ENCODE peak calls at places on chromosomes 16 and 17, in five cellular contexts. P, G, N, K and M are unnamed samples.

GRCh38 chr17:59618894-59619312 is 792 bp upstream of the CLTC start:
- DNase-seq in P (no peak), G (no peak), N (no peak), K (no peak), M (no peak)

GRCh38 chr17:42670199-42670924 is 6.4 kb downstream of the PLEKHH3 start:
- DNase-seq in P (no peak), G (peak; percentile 59), N (peak; percentile 94), K (no peak), M (peak; percentile 88)

GRCh38 chr17:81665205-81666091 is 957 bp downstream of the OXLD1 start:
- DNase-seq in P (peak; percentile 63), G (peak; percentile 80), N (peak; percentile 69), K (no peak), M (no peak)

GRCh38 chr16:29849505-29849904 is 13.5 kb downstream of the CDIPT start:
- DNase-seq in P (no peak), G (no peak), N (peak; percentile 69), K (no peak), M (peak; percentile 88)

GRCh38 chr17:7922499-7923289 is 6.6 kb upstream of the RNF227 start:
- DNase-seq in P (peak; percentile 86), G (peak; percentile 88), N (peak; percentile 93), K (no peak), M (peak; percentile 91)

GRCh38 chr17:3961564-3962047 is 2.6 kb downstream of the ATP2A3 start:
- DNase-seq in P (no peak), G (peak; percentile 18), N (no peak), K (no peak), M (no peak)

GRCh38 chr17:36936455-36936934 is 780 bp upstream of the LHX1 start:
- DNase-seq in P (no peak), G (no peak), N (peak; percentile 96), K (peak; percentile 71), M (peak; percentile 87)

GRCh38 chr16:2926660-2927646 is 15.2 kb downstream of the FLYWCH1 start:
- DNase-seq in P (peak; percentile 94), G (peak; percentile 92), N (peak; percentile 84), K (peak; percentile 86), M (peak; percentile 89)

GRCh38 chr16:20844588-20844987 is 38.3 kb downstream of the REXO5 start:
- DNase-seq in P (no peak), G (peak; percentile 27), N (no peak), K (no peak), M (no peak)

GRCh38 chr16:55828680-55829079 is 4.2 kb downstream of the CES1 start:
- DNase-seq in P (no peak), G (no peak), N (no peak), K (no peak), M (no peak)

GRCh38 chr16:23949630-23950290 is 114.0 kb downstream of the PRKCB start:
- DNase-seq in P (no peak), G (peak; percentile 64), N (no peak), K (no peak), M (no peak)